ENCODE peak calls at places on chromosome 11, in nine cellular contexts. E, C, Q, P, K, T, D, B and Y are unnamed samples.

GRCh38 chr11:12789574-12789973 is 115.4 kb downstream of the TEAD1 start:
- DNase-seq in E (no peak), C (no peak), Q (no peak), P (no peak), K (no peak), T (no peak), D (no peak), B (no peak), Y (no peak)

GRCh38 chr11:6203327-6203726 is 2.0 kb upstream of the C11orf42 start:
- DNase-seq in E (no peak), C (no peak), Q (no peak), P (no peak), K (no peak), T (no peak), D (no peak), B (no peak), Y (no peak)

GRCh38 chr11:94398101-94398500 is 3.1 kb downstream of the GPR83 start:
- DNase-seq in E (no peak), C (no peak), Q (no peak), P (no peak), K (no peak), T (no peak), D (no peak), B (no peak), Y (no peak)

GRCh38 chr11:3942160-3942955 is 86.9 kb downstream of the STIM1 start:
- DNase-seq in E (no peak), C (no peak), Q (no peak), P (no peak), K (no peak), T (no peak), D (no peak), B (no peak), Y (no peak)

GRCh38 chr11:19537803-19538453 is 174.7 kb upstream of the NAV2 start:
- DNase-seq in E (no peak), C (no peak), Q (no peak), P (no peak), K (no peak), T (no peak), D (no peak), B (no peak), Y (no peak)

GRCh38 chr11:107006076-107006833 is 12.0 kb downstream of the GUCY1A2 start:
- DNase-seq in E (no peak), C (no peak), Q (no peak), P (no peak), K (no peak), T (no peak), D (no peak), B (no peak), Y (no peak)

GRCh38 chr11:72562431-72562830 is 111.8 kb downstream of the PDE2A start:
- DNase-seq in E (no peak), C (no peak), Q (no peak), P (no peak), K (no peak), T (no peak), D (peak; percentile 39), B (no peak), Y (no peak)

GRCh38 chr11:103091441-103091809 is 535 bp downstream of the DCUN1D5 start:
- DNase-seq in E (peak; percentile 9), C (peak; percentile 37), Q (peak; percentile 36), P (peak; percentile 41), K (peak; percentile 38), T (peak; percentile 49), D (no peak), B (peak; percentile 91), Y (no peak)

GRCh38 chr11:39817248-39817647 is 1642.2 kb downstream of the LRRC4C start:
- DNase-seq in E (no peak), C (no peak), Q (no peak), P (no peak), K (no peak), T (no peak), D (no peak), B (no peak), Y (no peak)

GRCh38 chr11:89182773-89183172 is 5.1 kb downstream of the TYR start:
- DNase-seq in E (no peak), C (no peak), Q (no peak), P (peak; percentile 53), K (no peak), T (no peak), D (no peak), B (no peak), Y (no peak)

GRCh38 chr11:128963744-128964340 is 21.2 kb upstream of the TP53AIP1 start:
- DNase-seq in E (no peak), C (no peak), Q (no peak), P (peak; percentile 20), K (no peak), T (no peak), D (no peak), B (no peak), Y (no peak)

GRCh38 chr11:36002196-36002595 is 58.3 kb downstream of the LDLRAD3 start:
- DNase-seq in E (peak; percentile 47), C (no peak), Q (no peak), P (no peak), K (peak; percentile 39), T (no peak), D (no peak), B (no peak), Y (no peak)

GRCh38 chr11:124113890-124114289 is 1.4 kb upstream of the VWA5A start:
- DNase-seq in E (no peak), C (no peak), Q (no peak), P (peak; percentile 8), K (no peak), T (no peak), D (no peak), B (no peak), Y (no peak)

GRCh38 chr11:74672956-74673895 is 58.0 kb downstream of the CHRDL2 start:
- DNase-seq in E (no peak), C (peak; percentile 57), Q (peak; percentile 88), P (peak; percentile 100), K (peak; percentile 99), T (peak; percentile 99), D (peak; percentile 94), B (no peak), Y (no peak)

GRCh38 chr11:57180964-57181363 is 789 bp upstream of the LRRC55 start:
- DNase-seq in E (no peak), C (no peak), Q (no peak), P (no peak), K (no peak), T (no peak), D (no peak), B (no peak), Y (no peak)

GRCh38 chr11:1503708-1504104 is 17.1 kb upstream of the MOB2 start:
- DNase-seq in E (no peak), C (no peak), Q (peak; percentile 47), P (no peak), K (no peak), T (no peak), D (peak; percentile 93), B (no peak), Y (no peak)

GRCh38 chr11:19551454-19551853 is 161.2 kb upstream of the NAV2 start:
- DNase-seq in E (no peak), C (no peak), Q (no peak), P (no peak), K (no peak), T (no peak), D (no peak), B (no peak), Y (no peak)

GRCh38 chr11:100830978-100831732 is 144.1 kb downstream of the ARHGAP42 start:
- DNase-seq in E (no peak), C (no peak), Q (peak; percentile 23), P (peak; percentile 81), K (peak; percentile 71), T (peak; percentile 63), D (no peak), B (no peak), Y (no peak)

GRCh38 chr11:114310095-114310494 is 13.9 kb downstream of the NNMT start:
- DNase-seq in E (no peak), C (no peak), Q (no peak), P (no peak), K (peak; percentile 18), T (no peak), D (no peak), B (no peak), Y (no peak)